ENCODE peak calls at places on chromosomes 1 and 21, in five cellular contexts. Z is tibial artery, L is dorsolateral prefrontal cortex, U is ovary, X is fibroblast of lung. K is an unnamed sample.

GRCh38 chr1:93603106-93603505 is 78.5 kb downstream of the BCAR3 start:
- DNase-seq in Z (no peak), L (no peak), U (no peak), X (no peak), K (no peak)

GRCh38 chr1:28416509-28417194 is 47.1 kb downstream of the PHACTR4 start:
- DNase-seq in Z (no peak), L (no peak), U (no peak), X (peak), K (no peak)

GRCh38 chr21:16424331-16424749 is 694.6 kb downstream of the USP25 start:
- DNase-seq in Z (no peak), L (no peak), U (no peak), X (peak), K (no peak)

GRCh38 chr1:26483980-26484379 is 11.7 kb downstream of the HMGN2 start:
- DNase-seq in Z (peak), L (no peak), U (no peak), X (peak), K (no peak)

GRCh38 chr21:44845418-44846200 is 27.7 kb upstream of the SUMO3 start:
- DNase-seq in Z (peak), L (no peak), U (no peak), X (peak), K (peak)

GRCh38 chr1:160154790-160155189 is 3.4 kb downstream of the ATP1A4 start:
- DNase-seq in Z (no peak), L (no peak), U (no peak), X (no peak), K (no peak)

GRCh38 chr1:164602142-164602429 is 43.1 kb downstream of the PBX1 start:
- DNase-seq in Z (no peak), L (no peak), U (no peak), X (no peak), K (no peak)

GRCh38 chr1:156368889-156369684 is at the start of gene RHBG:
- DNase-seq in Z (no peak), L (no peak), U (peak), X (peak), K (peak)

GRCh38 chr1:192998536-192998935 is 60.6 kb downstream of the UCHL5 start:
- DNase-seq in Z (no peak), L (no peak), U (no peak), X (no peak), K (no peak)

GRCh38 chr21:33370292-33370691 is 32.9 kb upstream of the IFNGR2 start:
- DNase-seq in Z (no peak), L (no peak), U (no peak), X (no peak), K (no peak)

GRCh38 chr1:60281360-60281932 is 207.9 kb upstream of the C1orf87 start:
- DNase-seq in Z (peak), L (peak), U (peak), X (peak), K (peak)

GRCh38 chr1:34405266-34405959 is 228.7 kb downstream of the C1orf94 start:
- DNase-seq in Z (no peak), L (no peak), U (no peak), X (no peak), K (no peak)

GRCh38 chr1:34407140-34407539 is 230.4 kb downstream of the C1orf94 start:
- DNase-seq in Z (no peak), L (no peak), U (no peak), X (no peak), K (no peak)

GRCh38 chr1:34409689-34410229 is 233.1 kb downstream of the C1orf94 start:
- DNase-seq in Z (no peak), L (no peak), U (no peak), X (no peak), K (no peak)

GRCh38 chr1:34406377-34406776 is 229.7 kb downstream of the C1orf94 start:
- DNase-seq in Z (no peak), L (no peak), U (no peak), X (no peak), K (no peak)

DNA sequence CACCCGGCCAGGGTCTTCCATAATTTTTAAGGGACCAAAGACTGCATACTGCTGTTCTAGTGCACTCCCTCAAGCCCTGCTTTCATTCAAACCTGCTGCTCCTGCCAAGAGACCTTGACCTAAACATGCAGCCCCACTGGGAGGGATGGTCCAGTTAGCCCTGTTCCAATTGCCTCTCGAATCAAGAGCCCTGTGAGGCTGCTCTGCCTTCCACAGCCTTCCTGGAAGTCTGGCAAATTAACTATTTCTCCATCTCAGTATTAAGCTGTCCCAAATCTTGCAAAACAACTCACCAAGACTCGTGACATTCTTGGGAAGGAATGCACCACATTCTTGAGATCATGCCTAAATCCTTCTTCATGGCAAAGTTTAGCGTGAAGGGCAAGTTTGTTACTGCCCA is 231.3 kb downstream of the C1orf94 start:
- DNase-seq in Z (no peak), L (no peak), U (no peak), X (no peak), K (no peak)
- H3K27ac ChIP-seq in Z (no peak), L (no peak), U (no peak), X (no peak), K (no peak)

DNA sequence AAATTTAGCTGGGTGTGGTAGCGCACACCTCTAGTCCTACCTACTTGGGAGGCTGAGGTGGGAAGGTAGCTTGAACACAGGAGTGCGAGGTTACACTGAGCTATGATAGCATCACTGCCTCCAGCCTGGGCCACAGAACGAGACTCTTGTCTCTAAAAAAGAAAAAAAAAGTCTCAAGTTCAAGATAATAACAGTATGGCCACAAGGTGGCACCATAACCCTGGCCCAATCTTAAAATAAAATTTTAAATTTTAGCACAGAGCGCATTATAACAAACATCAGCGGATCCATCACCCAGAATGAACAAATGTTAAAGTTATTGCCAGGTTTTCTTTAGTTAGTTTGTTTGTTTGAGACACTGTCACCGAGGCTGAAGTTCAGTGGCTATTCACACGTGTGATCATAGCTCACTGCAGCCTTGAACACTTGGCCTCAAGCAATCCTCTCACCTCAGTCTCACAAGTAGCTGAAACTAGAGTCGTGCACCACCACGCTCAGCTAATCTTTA is 2.9 kb upstream of the HTR6 start:
- DNase-seq in Z (no peak), L (no peak), U (no peak), X (peak), K (no peak)
- H3K4me3 ChIP-seq in Z (no peak), L (no peak), U (no peak), X (no peak), K (no peak)

GRCh38 chr21:45971487-45972352 is 9.8 kb upstream of the COL6A1 start:
- DNase-seq in Z (peak), L (peak), U (peak), X (peak), K (peak)

GRCh38 chr21:45972716-45973474 is 8.7 kb upstream of the COL6A1 start:
- DNase-seq in Z (peak), L (no peak), U (peak), X (peak), K (peak)

GRCh38 chr21:45969921-45970673 is 11.5 kb upstream of the COL6A1 start:
- DNase-seq in Z (no peak), L (no peak), U (peak), X (no peak), K (peak)

GRCh38 chr21:45972353-45972715 is 9.2 kb upstream of the COL6A1 start:
- DNase-seq in Z (peak), L (no peak), U (peak), X (no peak), K (peak)

GRCh38 chr21:45970674-45971486 is 10.7 kb upstream of the COL6A1 start:
- DNase-seq in Z (peak), L (peak), U (peak), X (peak), K (peak)
- H3K27ac ChIP-seq in Z (peak), L (no peak), U (peak), X (peak), K (peak)

DNA sequence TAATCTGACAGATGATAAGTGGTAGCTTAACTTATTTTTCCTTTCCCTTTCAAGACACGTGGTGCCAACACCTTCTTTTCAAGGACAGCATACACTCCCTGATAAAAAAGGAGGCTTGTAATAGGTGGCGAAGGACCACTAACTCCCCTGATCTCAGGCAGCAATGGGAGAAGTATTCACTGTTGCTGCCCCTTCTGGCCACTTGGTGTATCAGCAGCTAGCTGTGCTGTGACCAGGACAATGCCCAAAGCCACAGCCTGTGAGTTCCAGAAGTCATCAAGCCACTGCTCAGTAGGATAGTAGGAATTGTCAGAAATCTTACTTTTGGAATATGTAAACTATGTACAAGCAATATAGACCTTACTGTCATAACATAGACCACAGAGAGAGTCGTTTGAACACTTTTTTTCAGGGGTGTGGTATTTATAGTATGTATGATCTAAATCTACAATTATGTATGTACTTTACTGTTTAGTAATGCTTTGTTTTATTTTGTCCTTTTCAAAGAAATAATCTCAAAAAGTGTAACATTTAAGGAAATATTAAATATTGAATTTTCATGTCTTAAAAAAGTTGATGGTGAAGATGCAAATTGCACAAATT is 248.3 kb upstream of the CAMK1G start:
- DNase-seq in Z (no peak), L (no peak), U (no peak), X (peak), K (no peak)
- H3K4me3 ChIP-seq in Z (no peak), L (no peak), U (no peak), X (no peak), K (no peak)

GRCh38 chr1:47777322-47777721 is 219.9 kb downstream of the TRABD2B start:
- DNase-seq in Z (no peak), L (no peak), U (no peak), X (no peak), K (no peak)
- H3K27ac ChIP-seq in Z (no peak), L (no peak), U (no peak), X (no peak), K (no peak)

K was measured in heart right ventricle.